ENCODE peak calls at places on chromosomes 6 and 20, in four cellular contexts. One of them, this sample, is unnamed.

GRCh38 chr6:156729248-156729647 is 47.9 kb upstream of the ARID1B start:
- DNase-seq in HepG2: no peak
- DNase-seq in GM12878: peak
- DNase-seq in A549: no peak
- DNase-seq in this sample: no peak

GRCh38 chr6:49713346-49713745 is at the start of gene CRISP2:
- DNase-seq in HepG2: no peak
- DNase-seq in GM12878: no peak
- DNase-seq in A549: no peak
- DNase-seq in this sample: peak

GRCh38 chr20:13220194-13220856 is 749 bp upstream of the ISM1 start:
- DNase-seq in A549: peak
- DNase-seq in GM12878: no peak
- DNase-seq in HepG2: no peak
- DNase-seq in this sample: peak

GRCh38 chr6:28727559-28728211 is 196.1 kb downstream of the TRIM27 start:
- DNase-seq in GM12878: no peak
- DNase-seq in A549: no peak
- DNase-seq in HepG2: no peak
- DNase-seq in this sample: no peak

GRCh38 chr6:70547313-70547712 is 19.4 kb upstream of the SDHAF4 start:
- DNase-seq in HepG2: no peak
- DNase-seq in GM12878: no peak
- DNase-seq in A549: no peak
- DNase-seq in this sample: peak

GRCh38 chr20:47353697-47354387 is 2.7 kb downstream of the ZMYND8 start:
- DNase-seq in GM12878: no peak
- DNase-seq in HepG2: no peak
- DNase-seq in A549: no peak
- DNase-seq in this sample: no peak

GRCh38 chr6:96809119-96809518 is 28.2 kb downstream of the GPR63 start:
- DNase-seq in A549: no peak
- DNase-seq in HepG2: no peak
- DNase-seq in GM12878: no peak
- DNase-seq in this sample: no peak

GRCh38 chr20:6704132-6704861 is 63.2 kb upstream of the BMP2 start:
- DNase-seq in A549: peak
- DNase-seq in GM12878: no peak
- DNase-seq in HepG2: peak
- DNase-seq in this sample: no peak

GRCh38 chr6:145199961-145200360 is 535.4 kb downstream of the EPM2A start:
- DNase-seq in GM12878: no peak
- DNase-seq in HepG2: peak
- DNase-seq in A549: no peak
- DNase-seq in this sample: no peak

GRCh38 chr20:19274412-19275015 is 62.1 kb downstream of the SLC24A3 start:
- DNase-seq in A549: no peak
- DNase-seq in GM12878: no peak
- DNase-seq in HepG2: no peak
- DNase-seq in this sample: no peak

GRCh38 chr6:128508588-128509296 is 11.7 kb downstream of the PTPRK start:
- DNase-seq in HepG2: peak
- DNase-seq in A549: peak
- DNase-seq in GM12878: no peak
- DNase-seq in this sample: no peak

GRCh38 chr6:74651948-74652347 is 553.9 kb downstream of the COL12A1 start:
- DNase-seq in HepG2: no peak
- DNase-seq in A549: no peak
- DNase-seq in GM12878: no peak
- DNase-seq in this sample: no peak

GRCh38 chr20:56443654-56444540 is 24.5 kb upstream of the RTF2 start:
- DNase-seq in A549: no peak
- DNase-seq in HepG2: peak
- DNase-seq in GM12878: no peak
- DNase-seq in this sample: no peak

GRCh38 chr6:105151644-105152043 is 28.2 kb downstream of the POPDC3 start:
- DNase-seq in A549: no peak
- DNase-seq in GM12878: peak
- DNase-seq in HepG2: no peak
- DNase-seq in this sample: no peak

GRCh38 chr20:2706688-2707352 is 14.2 kb downstream of the EBF4 start:
- DNase-seq in GM12878: no peak
- DNase-seq in HepG2: no peak
- DNase-seq in A549: no peak
- DNase-seq in this sample: no peak

GRCh38 chr6:43890197-43891062 is 120.4 kb downstream of the VEGFA start:
- DNase-seq in A549: no peak
- DNase-seq in HepG2: no peak
- DNase-seq in GM12878: no peak
- DNase-seq in this sample: peak

GRCh38 chr20:31605902-31606677 is 1.0 kb downstream of the ID1 start:
- DNase-seq in GM12878: no peak
- DNase-seq in HepG2: peak
- DNase-seq in A549: no peak
- DNase-seq in this sample: peak

GRCh38 chr20:45311589-45312211 is 3.6 kb upstream of the MATN4 start:
- DNase-seq in A549: peak
- DNase-seq in HepG2: peak
- DNase-seq in GM12878: no peak
- DNase-seq in this sample: peak

GRCh38 chr6:45483021-45483420 is 105.3 kb upstream of the SUPT3H start:
- DNase-seq in A549: no peak
- DNase-seq in HepG2: no peak
- DNase-seq in GM12878: no peak
- DNase-seq in this sample: no peak

GRCh38 chr6:33655155-33655554 is 34.0 kb downstream of the ITPR3 start:
- DNase-seq in HepG2: no peak
- DNase-seq in A549: no peak
- DNase-seq in GM12878: no peak
- DNase-seq in this sample: peak

GRCh38 chr6:33656844-33657243 is 35.7 kb downstream of the ITPR3 start:
- DNase-seq in A549: no peak
- DNase-seq in HepG2: no peak
- DNase-seq in GM12878: no peak
- DNase-seq in this sample: no peak

GRCh38 chr6:33651403-33651802 is 30.3 kb downstream of the ITPR3 start:
- DNase-seq in HepG2: no peak
- DNase-seq in GM12878: no peak
- DNase-seq in A549: no peak
- DNase-seq in this sample: no peak

GRCh38 chr6:33651947-33652346 is 30.8 kb downstream of the ITPR3 start:
- DNase-seq in GM12878: no peak
- DNase-seq in A549: no peak
- DNase-seq in HepG2: no peak
- DNase-seq in this sample: no peak
- TF ChIP-seq PBX3 in GM12878: no peak
- TF ChIP-seq PBX3 in A549: no peak
- TF ChIP-seq PBX3 in HepG2: no peak
- TF ChIP-seq PBX3 in this sample: no peak

GRCh38 chr6:143362192-143362558 is 88.3 kb downstream of the ADAT2 start:
- DNase-seq in GM12878: no peak
- DNase-seq in HepG2: no peak
- DNase-seq in A549: no peak
- DNase-seq in this sample: no peak
- TF ChIP-seq PBX3 in GM12878: no peak
- TF ChIP-seq PBX3 in HepG2: no peak
- TF ChIP-seq PBX3 in A549: no peak
- TF ChIP-seq PBX3 in this sample: no peak

DNA sequence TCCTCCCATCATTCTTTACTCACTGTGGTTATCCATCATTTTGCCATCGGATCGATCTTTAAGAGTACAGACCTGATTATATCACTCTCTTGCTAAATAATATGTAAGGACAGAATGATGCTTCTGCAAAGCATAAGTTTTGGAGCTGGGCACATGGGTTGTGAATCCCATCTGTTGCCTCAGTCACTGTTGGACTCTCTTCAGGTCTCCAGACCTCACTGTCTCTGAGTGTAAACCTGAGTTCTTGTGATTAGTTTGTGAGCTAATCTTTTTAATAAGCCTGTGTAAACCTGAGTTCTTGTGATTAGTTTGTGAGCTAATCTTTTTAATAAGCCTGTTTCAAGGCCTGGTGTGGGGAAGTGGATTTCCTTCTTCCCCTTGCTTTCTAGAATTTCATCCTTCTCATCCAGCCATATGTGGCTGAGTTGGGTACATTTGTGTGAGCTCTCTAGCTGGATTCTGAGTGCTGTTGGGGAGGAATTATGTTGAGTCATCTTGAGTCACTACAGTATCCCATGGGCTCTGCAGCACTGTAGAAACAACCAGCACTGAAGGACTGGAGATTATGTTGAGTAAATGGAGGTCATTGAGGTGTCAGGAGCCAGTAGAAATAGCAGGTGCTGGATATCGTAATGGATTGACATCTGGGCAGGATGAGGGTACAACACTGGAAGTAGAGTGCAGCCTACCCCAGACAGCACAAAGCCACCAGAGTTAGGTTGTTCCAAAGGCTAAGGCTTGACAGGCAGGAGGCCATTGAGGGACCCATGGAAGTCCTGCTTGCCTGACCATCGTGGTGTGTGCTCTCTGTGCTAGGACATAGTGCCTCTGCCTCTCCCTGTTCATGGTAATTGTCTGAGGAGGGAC is 52.4 kb downstream of the SCAND1 start:
- DNase-seq in GM12878: no peak
- DNase-seq in HepG2: peak
- DNase-seq in A549: peak
- DNase-seq in this sample: no peak
- TF ChIP-seq PBX3 in GM12878: no peak
- TF ChIP-seq PBX3 in HepG2: no peak
- TF ChIP-seq PBX3 in A549: no peak
- TF ChIP-seq PBX3 in this sample: no peak

DNA sequence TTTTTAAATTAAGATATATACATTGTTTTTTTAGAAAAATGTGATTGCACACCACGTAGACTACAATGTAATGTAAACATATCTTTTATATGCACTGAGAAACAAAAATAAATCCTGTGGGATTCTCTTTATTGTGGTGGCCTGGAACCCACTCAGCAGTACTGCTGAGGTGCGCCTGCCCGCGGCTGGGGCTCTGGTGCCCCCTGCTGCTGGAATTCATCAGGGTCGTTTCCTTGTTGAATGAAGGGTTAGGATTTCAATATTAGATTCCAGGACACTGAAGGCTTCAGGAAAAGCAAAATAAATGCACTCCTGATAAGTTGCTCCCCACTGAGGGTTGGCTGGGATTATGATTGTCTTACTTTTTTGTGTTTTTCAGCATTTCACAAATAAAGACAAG is 175.8 kb upstream of the GGTLC1 start:
- DNase-seq in GM12878: no peak
- DNase-seq in HepG2: peak
- DNase-seq in A549: peak
- DNase-seq in this sample: peak
- TF ChIP-seq PBX3 in GM12878: no peak
- TF ChIP-seq PBX3 in HepG2: no peak
- TF ChIP-seq PBX3 in A549: no peak
- TF ChIP-seq PBX3 in this sample: no peak

GRCh38 chr6:139888691-139889122 is 514.3 kb upstream of the CITED2 start:
- DNase-seq in A549: no peak
- DNase-seq in HepG2: no peak
- DNase-seq in GM12878: no peak
- DNase-seq in this sample: no peak
- TF ChIP-seq PBX3 in A549: no peak
- TF ChIP-seq PBX3 in HepG2: no peak
- TF ChIP-seq PBX3 in GM12878: no peak
- TF ChIP-seq PBX3 in this sample: no peak

DNA sequence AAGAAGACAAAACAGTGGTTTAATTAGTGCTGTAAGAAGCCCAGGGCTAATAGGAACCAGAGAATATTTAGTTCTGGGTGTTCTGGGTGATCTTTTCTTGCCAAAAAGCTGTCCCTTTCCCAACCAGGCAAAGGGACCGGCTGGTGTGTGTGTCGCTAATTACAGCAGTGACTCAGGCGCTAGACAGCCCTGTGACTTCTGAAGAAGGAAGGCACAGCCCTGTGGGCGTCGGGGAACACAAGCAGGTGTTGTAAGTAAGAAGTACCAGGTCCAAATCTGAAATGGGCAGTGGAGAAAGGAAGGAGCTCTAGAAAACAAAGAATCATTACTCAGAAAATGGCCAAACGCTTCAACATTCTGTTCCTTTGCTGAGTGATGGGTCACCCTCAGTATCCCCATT is 106.9 kb downstream of the PXDC1 start:
- DNase-seq in HepG2: no peak
- DNase-seq in A549: no peak
- DNase-seq in GM12878: no peak
- DNase-seq in this sample: no peak
- TF ChIP-seq PBX3 in HepG2: no peak
- TF ChIP-seq PBX3 in A549: no peak
- TF ChIP-seq PBX3 in GM12878: no peak
- TF ChIP-seq PBX3 in this sample: no peak